ENCODE peak calls at places on chromosomes 1 and 21, in four cellular contexts. H, G, D and S are unnamed samples.

GRCh38 chr1:229238674-229239415 is 32.1 kb upstream of the RAB4A start:
- DNase-seq in H (no peak), G (no peak), D (no peak), S (no peak)

GRCh38 chr21:31514598-31514997 is 144.9 kb upstream of the SOD1 start:
- DNase-seq in H (no peak), G (peak), D (no peak), S (no peak)

GRCh38 chr1:6353948-6354658 is 39.5 kb downstream of the ACOT7 start:
- DNase-seq in H (no peak), G (no peak), D (peak), S (peak)

GRCh38 chr1:230385173-230385480 is 41.0 kb downstream of the PGBD5 start:
- DNase-seq in H (no peak), G (no peak), D (no peak), S (no peak)

GRCh38 chr1:214846276-214846675 is 236.3 kb upstream of the KCNK2 start:
- DNase-seq in H (no peak), G (no peak), D (no peak), S (no peak)

GRCh38 chr1:96365596-96365995 is 356.0 kb upstream of the PTBP2 start:
- DNase-seq in H (no peak), G (no peak), D (no peak), S (no peak)

GRCh38 chr1:231610392-231610791 is 16.2 kb upstream of the DISC1 start:
- DNase-seq in H (no peak), G (no peak), D (no peak), S (no peak)

GRCh38 chr1:13550663-13551062 is 33.0 kb upstream of the PDPN start:
- DNase-seq in H (no peak), G (no peak), D (no peak), S (no peak)

GRCh38 chr1:43300661-43301094 is at the start of gene TIE1:
- DNase-seq in H (no peak), G (no peak), D (no peak), S (no peak)

GRCh38 chr1:64864018-64864945 is 102.1 kb downstream of the JAK1 start:
- DNase-seq in H (peak), G (no peak), D (peak), S (no peak)

GRCh38 chr1:186999506-186999905 is 170.8 kb downstream of the PLA2G4A start:
- DNase-seq in H (no peak), G (no peak), D (no peak), S (no peak)

GRCh38 chr1:24897263-24898151 is 32.6 kb downstream of the RUNX3 start:
- DNase-seq in H (no peak), G (peak), D (no peak), S (no peak)

GRCh38 chr21:39651206-39651605 is 38.5 kb downstream of the B3GALT5 start:
- DNase-seq in H (no peak), G (no peak), D (no peak), S (no peak)

GRCh38 chr1:160124709-160125478 is 9.3 kb downstream of the ATP1A2 start:
- DNase-seq in H (no peak), G (no peak), D (peak), S (peak)

GRCh38 chr1:203407301-203407700 is 56.4 kb upstream of the FMOD start:
- DNase-seq in H (no peak), G (no peak), D (no peak), S (no peak)

GRCh38 chr1:2376931-2377672 is 14.3 kb downstream of the MORN1 start:
- DNase-seq in H (no peak), G (no peak), D (no peak), S (no peak)

GRCh38 chr1:6515771-6516170 is 24.3 kb upstream of the PLEKHG5 start:
- DNase-seq in H (no peak), G (no peak), D (no peak), S (no peak)

GRCh38 chr1:34879230-34879629 is 19.7 kb upstream of the SMIM12 start:
- DNase-seq in H (no peak), G (no peak), D (no peak), S (peak)

GRCh38 chr1:195754297-195754696 is 853.9 kb downstream of the KCNT2 start:
- DNase-seq in H (no peak), G (peak), D (no peak), S (no peak)

GRCh38 chr1:230321741-230322420 is 104.3 kb downstream of the PGBD5 start:
- DNase-seq in H (no peak), G (no peak), D (no peak), S (no peak)

GRCh38 chr1:44786138-44786840 is 1.7 kb downstream of the BEST4 start:
- DNase-seq in H (no peak), G (peak), D (peak), S (peak)

GRCh38 chr1:154714070-154714623 is 106.2 kb upstream of the ADAR start:
- DNase-seq in H (no peak), G (no peak), D (peak), S (no peak)

GRCh38 chr1:108199231-108199657 is 899 bp downstream of the SLC25A24 start:
- DNase-seq in H (no peak), G (peak), D (peak), S (peak)

GRCh38 chr1:52595061-52595460 is 7.1 kb upstream of the GPX7 start:
- DNase-seq in H (no peak), G (no peak), D (no peak), S (no peak)

GRCh38 chr1:30405081-30405480 is 318.3 kb downstream of the MATN1 start:
- DNase-seq in H (no peak), G (no peak), D (no peak), S (no peak)

GRCh38 chr1:30407862-30408580 is 315.4 kb downstream of the MATN1 start:
- DNase-seq in H (no peak), G (peak), D (no peak), S (no peak)

GRCh38 chr1:30409476-30410152 is 313.8 kb downstream of the MATN1 start:
- DNase-seq in H (no peak), G (no peak), D (no peak), S (no peak)

GRCh38 chr1:30405631-30406212 is 317.7 kb downstream of the MATN1 start:
- DNase-seq in H (no peak), G (no peak), D (no peak), S (no peak)

GRCh38 chr1:30407030-30407861 is 316.1 kb downstream of the MATN1 start:
- DNase-seq in H (no peak), G (no peak), D (no peak), S (no peak)
- TF ChIP-seq PBX3 in H (no peak), G (no peak), D (no peak), S (no peak)

GRCh38 chr1:59816318-59816878 is 1.6 kb downstream of the HOOK1 start:
- DNase-seq in H (no peak), G (no peak), D (no peak), S (no peak)

GRCh38 chr1:59819566-59820438 is 5.1 kb downstream of the HOOK1 start:
- DNase-seq in H (no peak), G (no peak), D (no peak), S (no peak)

GRCh38 chr1:59815892-59816291 is 1.1 kb downstream of the HOOK1 start:
- DNase-seq in H (no peak), G (no peak), D (no peak), S (peak)

GRCh38 chr1:59814901-59815825 is at the start of gene HOOK1:
- DNase-seq in H (no peak), G (no peak), D (no peak), S (no peak)

DNA sequence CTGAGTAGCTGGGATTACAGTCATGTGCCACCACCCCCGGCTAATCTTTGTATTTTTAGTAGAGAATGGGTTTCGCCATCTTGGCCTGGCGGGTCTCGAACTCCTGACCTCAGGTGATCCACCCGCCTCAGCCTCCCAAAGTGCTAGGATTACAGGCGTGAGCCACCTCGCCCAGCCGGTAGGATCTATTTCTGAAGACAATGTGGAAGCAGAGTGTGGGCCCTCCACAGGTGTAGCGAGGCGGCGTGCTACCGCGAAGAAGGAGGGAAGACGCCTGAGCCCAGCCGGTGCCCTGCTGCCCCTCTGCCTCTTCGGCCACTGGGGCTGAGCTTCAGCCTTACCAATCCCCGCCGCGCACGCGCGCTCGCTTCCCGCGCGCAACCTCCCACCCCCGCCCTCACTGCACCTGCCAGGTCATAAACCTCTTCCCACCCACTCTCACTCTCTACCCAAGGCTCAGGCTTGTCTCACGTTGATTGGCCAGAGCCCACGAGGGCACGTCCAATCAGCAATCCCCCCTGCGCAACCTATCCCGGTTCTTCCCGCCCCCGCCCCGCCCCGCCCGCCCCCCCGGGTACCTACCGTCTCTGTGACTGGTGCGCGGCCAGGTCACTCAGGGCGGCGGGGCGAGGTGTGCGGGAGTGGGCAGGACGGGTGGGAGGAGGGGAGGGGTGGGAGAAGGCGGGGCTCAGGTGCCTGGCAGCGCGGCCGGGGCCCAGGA is 409 bp upstream of the HOOK1 start:
- DNase-seq in H (peak), G (peak), D (peak), S (peak)
- TF ChIP-seq PBX3 in H (peak), G (peak), D (peak), S (peak)

GRCh38 chr1:18629659-18630510 is 761 bp upstream of the PAX7 start:
- DNase-seq in H (no peak), G (no peak), D (no peak), S (no peak)
- TF ChIP-seq PBX3 in H (no peak), G (no peak), D (no peak), S (no peak)

GRCh38 chr1:234069760-234070159 is 165.3 kb downstream of the SLC35F3 start:
- DNase-seq in H (no peak), G (no peak), D (peak), S (no peak)
- TF ChIP-seq PBX3 in H (no peak), G (no peak), D (no peak), S (no peak)

GRCh38 chr1:206497363-206497762 is 10.0 kb upstream of the RASSF5 start:
- DNase-seq in H (no peak), G (no peak), D (no peak), S (no peak)

GRCh38 chr1:206495493-206496046 is 11.8 kb upstream of the RASSF5 start:
- DNase-seq in H (no peak), G (no peak), D (no peak), S (no peak)

GRCh38 chr1:206496131-206496793 is 11.1 kb upstream of the RASSF5 start:
- DNase-seq in H (no peak), G (no peak), D (no peak), S (no peak)

GRCh38 chr1:206493279-206493678 is 14.1 kb upstream of the RASSF5 start:
- DNase-seq in H (no peak), G (no peak), D (no peak), S (no peak)

DNA sequence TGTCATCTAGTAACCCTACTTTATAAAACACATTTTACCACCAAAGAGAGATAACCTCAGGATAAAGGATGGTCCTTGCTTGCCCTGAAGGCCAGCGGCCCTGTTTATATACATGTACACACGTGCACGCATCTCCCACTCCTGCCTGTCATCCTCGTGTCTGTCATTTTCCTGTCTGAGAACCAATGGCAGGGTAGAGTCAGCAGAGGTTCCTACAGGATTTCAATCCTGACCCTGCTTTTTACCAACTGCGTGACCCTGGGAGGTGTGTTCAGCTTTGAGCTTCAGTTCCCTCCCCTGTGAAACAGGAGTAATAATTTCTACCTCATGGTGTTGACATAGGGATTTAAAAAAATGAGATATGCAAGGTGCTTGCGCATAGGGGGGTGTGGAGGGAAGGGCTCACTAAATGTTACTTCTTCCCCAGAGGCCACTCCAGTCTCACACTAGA is 12.3 kb upstream of the RASSF5 start:
- DNase-seq in H (no peak), G (no peak), D (no peak), S (no peak)
- TF ChIP-seq PBX3 in H (no peak), G (no peak), D (no peak), S (no peak)

DNA sequence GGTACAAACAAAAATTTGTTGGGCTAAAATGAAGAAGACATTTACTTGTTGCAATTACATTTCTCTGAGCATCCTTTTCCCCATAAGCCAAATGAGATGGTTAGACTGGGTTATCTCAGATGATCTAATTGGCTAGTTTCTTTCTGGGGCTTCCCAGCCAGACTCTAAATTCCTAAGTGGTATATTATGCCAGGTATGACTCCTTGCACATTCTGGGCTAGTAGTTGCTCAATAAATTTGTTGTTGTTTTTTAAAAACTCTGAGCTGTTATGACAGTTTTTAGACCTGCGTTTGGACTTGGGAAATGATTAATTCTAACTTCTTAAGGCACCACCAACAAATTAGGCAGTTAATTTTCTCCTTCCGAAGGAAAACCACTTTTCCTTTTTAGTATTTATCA is 66.1 kb downstream of the UCK2 start:
- DNase-seq in H (no peak), G (no peak), D (no peak), S (no peak)
- TF ChIP-seq PBX3 in H (no peak), G (no peak), D (no peak), S (no peak)